ENCODE peak calls at places on chromosomes 3 and 15, in five cellular contexts. One of them, this sample, is unnamed.

GRCh38 chr3:176906046-176906905 is 291.0 kb downstream of the TBL1XR1 start:
- DNase-seq in neuronal stem cell: no peak
- DNase-seq in IMR-90: peak; percentile 90
- DNase-seq in H1: no peak
- DNase-seq in mesenchymal stem cell: peak; percentile 35
- DNase-seq in this sample: no peak

GRCh38 chr15:84715442-84716035 is 400 bp downstream of the SEC11A start:
- DNase-seq in IMR-90: peak; percentile 28
- DNase-seq in neuronal stem cell: no peak
- DNase-seq in H1: no peak
- DNase-seq in mesenchymal stem cell: peak; percentile 60
- DNase-seq in this sample: peak; percentile 60

GRCh38 chr15:29925227-29926082 is 103.2 kb upstream of the TJP1 start:
- DNase-seq in H1: peak; percentile 93
- DNase-seq in IMR-90: peak; percentile 80
- DNase-seq in neuronal stem cell: peak; percentile 51
- DNase-seq in mesenchymal stem cell: peak; percentile 77
- DNase-seq in this sample: peak; percentile 94

GRCh38 chr3:40924559-40925058 is 274.7 kb upstream of the CTNNB1 start:
- DNase-seq in neuronal stem cell: no peak
- DNase-seq in mesenchymal stem cell: no peak
- DNase-seq in H1: no peak
- DNase-seq in IMR-90: no peak
- DNase-seq in this sample: no peak

GRCh38 chr3:195100903-195101591 is 169.9 kb downstream of the XXYLT1 start:
- DNase-seq in neuronal stem cell: no peak
- DNase-seq in H1: no peak
- DNase-seq in IMR-90: peak; percentile 55
- DNase-seq in mesenchymal stem cell: peak; percentile 74
- DNase-seq in this sample: peak; percentile 34

GRCh38 chr15:49863431-49864205 is 242.8 kb downstream of the DTWD1 start:
- DNase-seq in mesenchymal stem cell: peak; percentile 72
- DNase-seq in H1: no peak
- DNase-seq in neuronal stem cell: no peak
- DNase-seq in IMR-90: peak; percentile 91
- DNase-seq in this sample: no peak

GRCh38 chr15:77568960-77569646 is 63.6 kb downstream of the LINGO1 start:
- DNase-seq in H1: no peak
- DNase-seq in mesenchymal stem cell: peak; percentile 60
- DNase-seq in neuronal stem cell: no peak
- DNase-seq in IMR-90: peak; percentile 11
- DNase-seq in this sample: no peak

GRCh38 chr3:167705840-167706239 is 28.9 kb downstream of the PDCD10 start:
- DNase-seq in IMR-90: peak; percentile 56
- DNase-seq in neuronal stem cell: no peak
- DNase-seq in H1: no peak
- DNase-seq in mesenchymal stem cell: peak; percentile 55
- DNase-seq in this sample: no peak

GRCh38 chr3:99499235-99499798 is 139.1 kb upstream of the COL8A1 start:
- DNase-seq in neuronal stem cell: no peak
- DNase-seq in mesenchymal stem cell: peak; percentile 63
- DNase-seq in IMR-90: peak; percentile 73
- DNase-seq in H1: no peak
- DNase-seq in this sample: peak; percentile 44

GRCh38 chr3:172224560-172225214 is 185.3 kb downstream of the FNDC3B start:
- DNase-seq in IMR-90: no peak
- DNase-seq in neuronal stem cell: no peak
- DNase-seq in mesenchymal stem cell: peak; percentile 46
- DNase-seq in H1: no peak
- DNase-seq in this sample: no peak

GRCh38 chr3:53890726-53891499 is 746 bp downstream of the SELENOK start:
- DNase-seq in mesenchymal stem cell: peak; percentile 65
- DNase-seq in IMR-90: peak; percentile 42
- DNase-seq in neuronal stem cell: no peak
- DNase-seq in H1: peak; percentile 47
- DNase-seq in this sample: peak; percentile 82

GRCh38 chr15:71800835-71801745 is 9.3 kb upstream of the NR2E3 start:
- DNase-seq in mesenchymal stem cell: peak; percentile 83
- DNase-seq in H1: peak; percentile 77
- DNase-seq in IMR-90: peak; percentile 89
- DNase-seq in neuronal stem cell: peak; percentile 75
- DNase-seq in this sample: peak; percentile 76

GRCh38 chr3:123262868-123263267 is 61.1 kb downstream of the SEC22A start:
- DNase-seq in IMR-90: no peak
- DNase-seq in H1: no peak
- DNase-seq in mesenchymal stem cell: no peak
- DNase-seq in neuronal stem cell: no peak
- DNase-seq in this sample: no peak

GRCh38 chr15:70156781-70157261 is 59.1 kb upstream of the TLE3 start:
- DNase-seq in H1: no peak
- DNase-seq in IMR-90: peak; percentile 34
- DNase-seq in neuronal stem cell: no peak
- DNase-seq in mesenchymal stem cell: peak; percentile 46
- DNase-seq in this sample: no peak

GRCh38 chr3:186815490-186815889 is 9.2 kb upstream of the RFC4 start:
- DNase-seq in neuronal stem cell: no peak
- DNase-seq in H1: peak; percentile 10
- DNase-seq in IMR-90: peak; percentile 68
- DNase-seq in mesenchymal stem cell: peak; percentile 44
- DNase-seq in this sample: peak; percentile 85

GRCh38 chr3:171412054-171412453 is 48.2 kb downstream of the TNIK start:
- DNase-seq in H1: no peak
- DNase-seq in IMR-90: no peak
- DNase-seq in neuronal stem cell: no peak
- DNase-seq in mesenchymal stem cell: no peak
- DNase-seq in this sample: no peak

GRCh38 chr15:101361418-101361817 is 66.4 kb upstream of the SNRPA1 start:
- DNase-seq in IMR-90: no peak
- DNase-seq in H1: no peak
- DNase-seq in mesenchymal stem cell: no peak
- DNase-seq in neuronal stem cell: no peak
- DNase-seq in this sample: no peak

GRCh38 chr15:59741274-59741906 is 52.3 kb upstream of the BNIP2 start:
- DNase-seq in H1: no peak
- DNase-seq in mesenchymal stem cell: peak; percentile 8
- DNase-seq in IMR-90: no peak
- DNase-seq in neuronal stem cell: peak; percentile 20
- DNase-seq in this sample: peak; percentile 71

GRCh38 chr15:82047493-82048446 is 2.0 kb upstream of the MEX3B start:
- DNase-seq in IMR-90: peak; percentile 32
- DNase-seq in H1: no peak
- DNase-seq in mesenchymal stem cell: peak; percentile 39
- DNase-seq in neuronal stem cell: no peak
- DNase-seq in this sample: peak; percentile 81

GRCh38 chr15:22968356-22968755 is 11.8 kb downstream of the CYFIP1 start:
- DNase-seq in H1: no peak
- DNase-seq in neuronal stem cell: no peak
- DNase-seq in IMR-90: peak; percentile 97
- DNase-seq in mesenchymal stem cell: peak; percentile 96
- DNase-seq in this sample: no peak

GRCh38 chr3:158384019-158384418 is 187.0 kb upstream of the MLF1 start:
- DNase-seq in neuronal stem cell: no peak
- DNase-seq in H1: no peak
- DNase-seq in mesenchymal stem cell: no peak
- DNase-seq in IMR-90: no peak
- DNase-seq in this sample: no peak

GRCh38 chr15:77537006-77537405 is 95.7 kb downstream of the LINGO1 start:
- DNase-seq in mesenchymal stem cell: no peak
- DNase-seq in neuronal stem cell: no peak
- DNase-seq in IMR-90: no peak
- DNase-seq in H1: no peak
- DNase-seq in this sample: no peak

GRCh38 chr15:80966431-80967197 is 23.0 kb downstream of the MESD start:
- DNase-seq in mesenchymal stem cell: no peak
- DNase-seq in neuronal stem cell: no peak
- DNase-seq in H1: peak; percentile 41
- DNase-seq in IMR-90: no peak
- DNase-seq in this sample: no peak

GRCh38 chr15:33612721-33613304 is 302.0 kb downstream of the RYR3 start:
- DNase-seq in neuronal stem cell: no peak
- DNase-seq in mesenchymal stem cell: no peak
- DNase-seq in H1: no peak
- DNase-seq in IMR-90: no peak
- DNase-seq in this sample: no peak

GRCh38 chr3:80308637-80309036 is 540.8 kb upstream of the ROBO1 start:
- DNase-seq in mesenchymal stem cell: no peak
- DNase-seq in H1: no peak
- DNase-seq in neuronal stem cell: no peak
- DNase-seq in IMR-90: no peak
- DNase-seq in this sample: peak; percentile 3

GRCh38 chr15:55289011-55289572 is 521 bp downstream of the RAB27A start:
- DNase-seq in IMR-90: peak; percentile 39
- DNase-seq in neuronal stem cell: peak; percentile 23
- DNase-seq in H1: peak; percentile 60
- DNase-seq in mesenchymal stem cell: peak; percentile 80
- DNase-seq in this sample: peak; percentile 66

GRCh38 chr3:170689218-170689874 is 103.5 kb upstream of the SLC7A14 start:
- DNase-seq in neuronal stem cell: no peak
- DNase-seq in IMR-90: peak; percentile 88
- DNase-seq in H1: peak; percentile 51
- DNase-seq in mesenchymal stem cell: peak; percentile 79
- DNase-seq in this sample: peak; percentile 98

GRCh38 chr3:161221881-161222600 is 930 bp downstream of the NMD3 start:
- DNase-seq in IMR-90: peak; percentile 27
- DNase-seq in mesenchymal stem cell: peak; percentile 59
- DNase-seq in H1: no peak
- DNase-seq in neuronal stem cell: no peak
- DNase-seq in this sample: peak; percentile 17

GRCh38 chr3:142355692-142356091 is 92.1 kb downstream of the XRN1 start:
- DNase-seq in mesenchymal stem cell: no peak
- DNase-seq in IMR-90: no peak
- DNase-seq in neuronal stem cell: no peak
- DNase-seq in H1: no peak
- DNase-seq in this sample: no peak

GRCh38 chr15:95394186-95395067 is 936.1 kb upstream of the NR2F2 start:
- DNase-seq in mesenchymal stem cell: peak; percentile 69
- DNase-seq in H1: no peak
- DNase-seq in neuronal stem cell: no peak
- DNase-seq in IMR-90: peak; percentile 82
- DNase-seq in this sample: peak; percentile 83

GRCh38 chr3:129046732-129047552 is 13.6 kb upstream of the GP9 start:
- DNase-seq in H1: no peak
- DNase-seq in IMR-90: no peak
- DNase-seq in neuronal stem cell: no peak
- DNase-seq in mesenchymal stem cell: no peak
- DNase-seq in this sample: no peak

GRCh38 chr3:124778061-124778460 is 47.8 kb downstream of the UMPS start:
- DNase-seq in mesenchymal stem cell: no peak
- DNase-seq in IMR-90: no peak
- DNase-seq in H1: no peak
- DNase-seq in neuronal stem cell: no peak
- DNase-seq in this sample: no peak
- H3K79me1 ChIP-seq in mesenchymal stem cell: peaks cover 48% of the 10 kb centered on the region
- H3K79me1 ChIP-seq in IMR-90: peaks cover 7% of the 10 kb centered on the region
- H3K79me1 ChIP-seq in H1: peaks cover 5% of the 10 kb centered on the region
- H3K79me1 ChIP-seq in neuronal stem cell: peaks cover 10% of the 10 kb centered on the region
- H3K79me1 ChIP-seq in this sample: peaks cover 33% of the 10 kb centered on the region

GRCh38 chr3:149129326-149130123 is at the start of gene HPS3:
- DNase-seq in neuronal stem cell: peak; percentile 80
- DNase-seq in mesenchymal stem cell: peak; percentile 92
- DNase-seq in H1: peak; percentile 87
- DNase-seq in IMR-90: peak; percentile 85
- DNase-seq in this sample: peak; percentile 90
- H4K8ac ChIP-seq in neuronal stem cell: no peak within 1 kb of the TSS
- H4K8ac ChIP-seq in mesenchymal stem cell: peak within 1 kb of the TSS; percentile 66
- H4K8ac ChIP-seq in H1: peak within 1 kb of the TSS; percentile 28
- H4K8ac ChIP-seq in IMR-90: peak within 1 kb of the TSS; percentile 19
- H4K8ac ChIP-seq in this sample: no peak within 1 kb of the TSS

DNA sequence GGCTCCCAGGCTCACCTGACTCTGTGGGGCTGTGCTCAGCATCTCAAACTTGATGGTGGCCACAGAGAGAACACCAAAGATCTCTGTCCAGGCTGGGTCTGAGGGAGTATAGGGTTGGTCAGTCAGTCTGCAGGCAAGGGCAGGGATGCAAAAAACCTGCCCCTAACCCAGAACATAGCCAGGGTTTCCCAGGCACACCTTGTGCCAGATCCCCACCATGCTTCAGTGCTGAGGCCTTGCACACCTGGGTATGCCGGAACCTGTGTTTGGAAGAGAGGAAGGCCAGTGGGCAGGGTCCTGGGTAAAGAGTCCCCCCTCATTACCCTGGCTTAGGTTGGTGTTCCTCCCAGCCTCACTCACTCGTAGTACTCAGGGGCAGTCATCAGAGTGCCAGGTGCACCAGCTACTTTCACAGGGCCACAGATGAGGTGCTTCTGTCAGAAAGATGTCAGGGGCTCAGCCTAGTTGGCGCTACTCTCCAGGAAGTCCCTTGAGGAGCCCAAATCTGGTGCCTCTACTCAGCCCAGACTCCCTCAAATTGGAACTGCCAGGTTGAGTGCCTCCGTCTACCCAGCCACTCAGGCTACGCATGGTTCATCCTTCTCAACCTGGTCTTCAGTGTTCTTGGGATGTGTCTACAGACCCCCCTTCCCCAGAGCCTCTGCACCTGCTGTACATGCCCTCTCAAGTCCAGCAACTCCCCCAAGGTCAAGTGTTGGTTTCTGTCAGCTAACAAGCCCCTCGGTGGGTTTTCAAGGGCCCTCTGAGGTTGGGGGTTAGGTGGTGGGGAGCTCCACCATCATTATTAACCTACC is 1.8 kb downstream of the DALRD3 start:
- DNase-seq in mesenchymal stem cell: no peak
- DNase-seq in neuronal stem cell: no peak
- DNase-seq in IMR-90: no peak
- DNase-seq in H1: no peak
- DNase-seq in this sample: no peak
- H3K4me3 ChIP-seq in mesenchymal stem cell: no peak overlapping the region
- H3K4me3 ChIP-seq in neuronal stem cell: no peak overlapping the region
- H3K4me3 ChIP-seq in IMR-90: no peak overlapping the region
- H3K4me3 ChIP-seq in H1: no peak overlapping the region
- H3K4me3 ChIP-seq in this sample: no peak overlapping the region

GRCh38 chr15:66850078-66850991 is 148.3 kb downstream of the SMAD6 start:
- DNase-seq in neuronal stem cell: no peak
- DNase-seq in H1: no peak
- DNase-seq in IMR-90: no peak
- DNase-seq in mesenchymal stem cell: peak; percentile 71
- DNase-seq in this sample: peak; percentile 86
- H3K79me1 ChIP-seq in neuronal stem cell: no peaks in the 10 kb centered on the region
- H3K79me1 ChIP-seq in H1: no peaks in the 10 kb centered on the region
- H3K79me1 ChIP-seq in IMR-90: peaks cover 21% of the 10 kb centered on the region
- H3K79me1 ChIP-seq in mesenchymal stem cell: peaks cover 17% of the 10 kb centered on the region
- H3K79me1 ChIP-seq in this sample: no peaks in the 10 kb centered on the region

GRCh38 chr3:119660474-119661150 is at the start of gene POPDC2:
- DNase-seq in neuronal stem cell: no peak
- DNase-seq in mesenchymal stem cell: peak; percentile 6
- DNase-seq in H1: no peak
- DNase-seq in IMR-90: no peak
- DNase-seq in this sample: peak; percentile 33

GRCh38 chr3:119657887-119658702 is 2.3 kb downstream of the POPDC2 start:
- DNase-seq in mesenchymal stem cell: no peak
- DNase-seq in neuronal stem cell: no peak
- DNase-seq in IMR-90: no peak
- DNase-seq in H1: no peak
- DNase-seq in this sample: no peak

GRCh38 chr3:119662604-119663377 is 2.4 kb upstream of the POPDC2 start:
- DNase-seq in IMR-90: peak; percentile 49
- DNase-seq in mesenchymal stem cell: no peak
- DNase-seq in H1: no peak
- DNase-seq in neuronal stem cell: no peak
- DNase-seq in this sample: no peak

GRCh38 chr3:119658994-119659393 is 1.4 kb downstream of the POPDC2 start:
- DNase-seq in H1: no peak
- DNase-seq in mesenchymal stem cell: no peak
- DNase-seq in IMR-90: no peak
- DNase-seq in neuronal stem cell: no peak
- DNase-seq in this sample: no peak

GRCh38 chr3:119659584-119660291 is 651 bp downstream of the POPDC2 start:
- DNase-seq in mesenchymal stem cell: no peak
- DNase-seq in IMR-90: no peak
- DNase-seq in H1: no peak
- DNase-seq in neuronal stem cell: no peak
- DNase-seq in this sample: no peak
- H4K8ac ChIP-seq in mesenchymal stem cell: peak overlapping the region; percentile 41
- H4K8ac ChIP-seq in IMR-90: no peak overlapping the region
- H4K8ac ChIP-seq in H1: no peak overlapping the region
- H4K8ac ChIP-seq in neuronal stem cell: no peak overlapping the region
- H4K8ac ChIP-seq in this sample: no peak overlapping the region

This sample was measured in mesendoderm.